ENCODE peak calls at places on chromosomes 5 and 9, in ten cellular contexts. One of them, this sample, is unnamed.

GRCh38 chr9:97041898-97042297 is 3.0 kb upstream of the CTSV start:
- DNase-seq in hepatocyte: peak
- DNase-seq in suprapubic skin: no peak
- DNase-seq in HepG2: no peak
- DNase-seq in nephron progenitor cell: no peak
- DNase-seq in GM06990: no peak
- DNase-seq in brain microvascular endothelial cell: no peak
- DNase-seq in HCT116: no peak
- DNase-seq in progenitor cell of endocrine pancreas: no peak
- DNase-seq in tibial artery: no peak
- DNase-seq in this sample: no peak

GRCh38 chr9:10062629-10063395 is 550.0 kb downstream of the PTPRD start:
- DNase-seq in progenitor cell of endocrine pancreas: no peak
- DNase-seq in HepG2: no peak
- DNase-seq in tibial artery: no peak
- DNase-seq in HCT116: no peak
- DNase-seq in hepatocyte: peak
- DNase-seq in brain microvascular endothelial cell: no peak
- DNase-seq in suprapubic skin: no peak
- DNase-seq in nephron progenitor cell: no peak
- DNase-seq in GM06990: no peak
- DNase-seq in this sample: no peak

GRCh38 chr9:85258823-85259370 is 482.9 kb downstream of the AGTPBP1 start:
- DNase-seq in tibial artery: peak
- DNase-seq in nephron progenitor cell: peak
- DNase-seq in progenitor cell of endocrine pancreas: peak
- DNase-seq in brain microvascular endothelial cell: peak
- DNase-seq in HCT116: peak
- DNase-seq in suprapubic skin: peak
- DNase-seq in HepG2: peak
- DNase-seq in GM06990: peak
- DNase-seq in hepatocyte: peak
- DNase-seq in this sample: peak

GRCh38 chr5:84779206-84779605 is 394.5 kb upstream of the EDIL3 start:
- DNase-seq in HepG2: no peak
- DNase-seq in hepatocyte: no peak
- DNase-seq in suprapubic skin: no peak
- DNase-seq in brain microvascular endothelial cell: no peak
- DNase-seq in nephron progenitor cell: no peak
- DNase-seq in GM06990: no peak
- DNase-seq in tibial artery: no peak
- DNase-seq in HCT116: no peak
- DNase-seq in progenitor cell of endocrine pancreas: no peak
- DNase-seq in this sample: peak

GRCh38 chr5:149442563-149443182 is 63.6 kb upstream of the IL17B start:
- DNase-seq in suprapubic skin: peak
- DNase-seq in GM06990: peak
- DNase-seq in hepatocyte: peak
- DNase-seq in nephron progenitor cell: peak
- DNase-seq in HepG2: peak
- DNase-seq in HCT116: no peak
- DNase-seq in brain microvascular endothelial cell: peak
- DNase-seq in progenitor cell of endocrine pancreas: peak
- DNase-seq in tibial artery: peak
- DNase-seq in this sample: peak

GRCh38 chr5:58462623-58463230 is 2.8 kb upstream of the PLK2 start:
- DNase-seq in GM06990: peak
- DNase-seq in brain microvascular endothelial cell: peak
- DNase-seq in HCT116: peak
- DNase-seq in nephron progenitor cell: peak
- DNase-seq in HepG2: peak
- DNase-seq in progenitor cell of endocrine pancreas: no peak
- DNase-seq in hepatocyte: peak
- DNase-seq in suprapubic skin: no peak
- DNase-seq in tibial artery: peak
- DNase-seq in this sample: peak

GRCh38 chr9:114225534-114226288 is 70.4 kb downstream of the COL27A1 start:
- DNase-seq in progenitor cell of endocrine pancreas: no peak
- DNase-seq in tibial artery: no peak
- DNase-seq in HepG2: no peak
- DNase-seq in GM06990: no peak
- DNase-seq in hepatocyte: no peak
- DNase-seq in suprapubic skin: no peak
- DNase-seq in HCT116: no peak
- DNase-seq in nephron progenitor cell: no peak
- DNase-seq in brain microvascular endothelial cell: no peak
- DNase-seq in this sample: peak

GRCh38 chr5:1523793-1524480 is at the start of gene LPCAT1:
- DNase-seq in hepatocyte: peak
- DNase-seq in brain microvascular endothelial cell: peak
- DNase-seq in suprapubic skin: peak
- DNase-seq in nephron progenitor cell: peak
- DNase-seq in progenitor cell of endocrine pancreas: peak
- DNase-seq in GM06990: peak
- DNase-seq in tibial artery: peak
- DNase-seq in HepG2: peak
- DNase-seq in HCT116: no peak
- DNase-seq in this sample: peak

GRCh38 chr9:16202913-16203734 is 650.3 kb downstream of the CCDC171 start:
- DNase-seq in hepatocyte: peak
- DNase-seq in suprapubic skin: no peak
- DNase-seq in HepG2: no peak
- DNase-seq in progenitor cell of endocrine pancreas: no peak
- DNase-seq in GM06990: no peak
- DNase-seq in nephron progenitor cell: no peak
- DNase-seq in brain microvascular endothelial cell: peak
- DNase-seq in tibial artery: no peak
- DNase-seq in HCT116: no peak
- DNase-seq in this sample: peak

GRCh38 chr9:125137200-125137599 is 6.1 kb downstream of the SCAI start:
- DNase-seq in tibial artery: no peak
- DNase-seq in hepatocyte: no peak
- DNase-seq in GM06990: no peak
- DNase-seq in progenitor cell of endocrine pancreas: no peak
- DNase-seq in nephron progenitor cell: no peak
- DNase-seq in suprapubic skin: no peak
- DNase-seq in HCT116: no peak
- DNase-seq in HepG2: no peak
- DNase-seq in brain microvascular endothelial cell: no peak
- DNase-seq in this sample: no peak

GRCh38 chr5:7897014-7897600 is 28.2 kb downstream of the MTRR start:
- DNase-seq in nephron progenitor cell: peak
- DNase-seq in progenitor cell of endocrine pancreas: no peak
- DNase-seq in brain microvascular endothelial cell: peak
- DNase-seq in GM06990: no peak
- DNase-seq in HepG2: peak
- DNase-seq in tibial artery: no peak
- DNase-seq in hepatocyte: peak
- DNase-seq in suprapubic skin: no peak
- DNase-seq in HCT116: no peak
- DNase-seq in this sample: peak

GRCh38 chr9:112075009-112075378 is 100.1 kb downstream of the SUSD1 start:
- DNase-seq in nephron progenitor cell: no peak
- DNase-seq in suprapubic skin: no peak
- DNase-seq in HCT116: no peak
- DNase-seq in progenitor cell of endocrine pancreas: no peak
- DNase-seq in hepatocyte: no peak
- DNase-seq in brain microvascular endothelial cell: no peak
- DNase-seq in GM06990: no peak
- DNase-seq in tibial artery: no peak
- DNase-seq in HepG2: no peak
- DNase-seq in this sample: no peak
- TF ChIP-seq CTCF in nephron progenitor cell: no peak
- TF ChIP-seq CTCF in suprapubic skin: peak
- TF ChIP-seq CTCF in HCT116: no peak
- TF ChIP-seq CTCF in progenitor cell of endocrine pancreas: no peak
- TF ChIP-seq CTCF in hepatocyte: no peak
- TF ChIP-seq CTCF in brain microvascular endothelial cell: no peak
- TF ChIP-seq CTCF in GM06990: no peak
- TF ChIP-seq CTCF in tibial artery: no peak
- TF ChIP-seq CTCF in HepG2: no peak
- TF ChIP-seq CTCF in this sample: no peak

GRCh38 chr5:81826128-81826527 is 75.2 kb upstream of the SSBP2 start:
- DNase-seq in HCT116: no peak
- DNase-seq in tibial artery: no peak
- DNase-seq in hepatocyte: no peak
- DNase-seq in progenitor cell of endocrine pancreas: no peak
- DNase-seq in GM06990: no peak
- DNase-seq in suprapubic skin: no peak
- DNase-seq in brain microvascular endothelial cell: no peak
- DNase-seq in nephron progenitor cell: no peak
- DNase-seq in HepG2: no peak
- DNase-seq in this sample: peak
- TF ChIP-seq CTCF in HCT116: no peak
- TF ChIP-seq CTCF in tibial artery: no peak
- TF ChIP-seq CTCF in hepatocyte: no peak
- TF ChIP-seq CTCF in progenitor cell of endocrine pancreas: no peak
- TF ChIP-seq CTCF in GM06990: no peak
- TF ChIP-seq CTCF in suprapubic skin: no peak
- TF ChIP-seq CTCF in brain microvascular endothelial cell: peak
- TF ChIP-seq CTCF in nephron progenitor cell: no peak
- TF ChIP-seq CTCF in HepG2: no peak
- TF ChIP-seq CTCF in this sample: no peak

GRCh38 chr9:73613092-73613701 is 461.5 kb downstream of the ANXA1 start:
- DNase-seq in GM06990: no peak
- DNase-seq in HepG2: no peak
- DNase-seq in tibial artery: no peak
- DNase-seq in nephron progenitor cell: no peak
- DNase-seq in hepatocyte: no peak
- DNase-seq in HCT116: no peak
- DNase-seq in suprapubic skin: no peak
- DNase-seq in brain microvascular endothelial cell: peak
- DNase-seq in progenitor cell of endocrine pancreas: no peak
- DNase-seq in this sample: peak

GRCh38 chr9:73611072-73611471 is 459.4 kb downstream of the ANXA1 start:
- DNase-seq in GM06990: no peak
- DNase-seq in nephron progenitor cell: no peak
- DNase-seq in HCT116: no peak
- DNase-seq in hepatocyte: no peak
- DNase-seq in suprapubic skin: no peak
- DNase-seq in tibial artery: no peak
- DNase-seq in progenitor cell of endocrine pancreas: no peak
- DNase-seq in brain microvascular endothelial cell: no peak
- DNase-seq in HepG2: no peak
- DNase-seq in this sample: no peak

GRCh38 chr9:73615557-73615956 is 463.9 kb downstream of the ANXA1 start:
- DNase-seq in suprapubic skin: no peak
- DNase-seq in hepatocyte: no peak
- DNase-seq in nephron progenitor cell: no peak
- DNase-seq in tibial artery: no peak
- DNase-seq in GM06990: no peak
- DNase-seq in HepG2: no peak
- DNase-seq in brain microvascular endothelial cell: no peak
- DNase-seq in progenitor cell of endocrine pancreas: no peak
- DNase-seq in HCT116: no peak
- DNase-seq in this sample: no peak
- TF ChIP-seq CTCF in suprapubic skin: no peak
- TF ChIP-seq CTCF in hepatocyte: no peak
- TF ChIP-seq CTCF in nephron progenitor cell: no peak
- TF ChIP-seq CTCF in tibial artery: no peak
- TF ChIP-seq CTCF in GM06990: no peak
- TF ChIP-seq CTCF in HepG2: no peak
- TF ChIP-seq CTCF in brain microvascular endothelial cell: no peak
- TF ChIP-seq CTCF in progenitor cell of endocrine pancreas: no peak
- TF ChIP-seq CTCF in HCT116: no peak
- TF ChIP-seq CTCF in this sample: no peak

DNA sequence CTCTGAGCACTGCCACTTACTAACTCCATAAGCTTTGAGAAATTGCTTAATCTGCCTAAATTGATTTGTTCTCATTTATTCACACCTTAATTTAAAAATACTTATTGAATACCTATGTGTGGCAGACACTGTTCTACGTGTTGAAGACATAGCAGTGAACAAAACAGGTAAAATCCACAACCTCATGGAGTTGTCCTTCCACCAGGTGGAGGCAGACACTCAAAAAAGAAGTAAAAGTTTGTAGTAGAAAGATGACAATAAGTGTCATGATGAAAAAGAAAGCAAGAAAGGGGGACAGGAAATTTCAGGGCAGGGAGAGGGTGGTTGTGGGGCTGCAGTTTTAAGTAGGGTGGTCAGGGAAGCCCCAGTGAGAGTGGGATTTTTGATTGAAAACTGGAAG is 94.9 kb downstream of the SREK1 start:
- DNase-seq in progenitor cell of endocrine pancreas: no peak
- DNase-seq in nephron progenitor cell: no peak
- DNase-seq in HepG2: no peak
- DNase-seq in GM06990: no peak
- DNase-seq in suprapubic skin: no peak
- DNase-seq in tibial artery: no peak
- DNase-seq in HCT116: peak
- DNase-seq in brain microvascular endothelial cell: no peak
- DNase-seq in hepatocyte: no peak
- DNase-seq in this sample: peak
- TF ChIP-seq CTCF in progenitor cell of endocrine pancreas: peak
- TF ChIP-seq CTCF in nephron progenitor cell: no peak
- TF ChIP-seq CTCF in HepG2: peak
- TF ChIP-seq CTCF in GM06990: no peak
- TF ChIP-seq CTCF in suprapubic skin: no peak
- TF ChIP-seq CTCF in tibial artery: no peak
- TF ChIP-seq CTCF in HCT116: peak
- TF ChIP-seq CTCF in brain microvascular endothelial cell: peak
- TF ChIP-seq CTCF in hepatocyte: peak
- TF ChIP-seq CTCF in this sample: peak

GRCh38 chr9:131954299-131954698 is 125.4 kb downstream of the MED27 start:
- DNase-seq in HepG2: no peak
- DNase-seq in GM06990: no peak
- DNase-seq in brain microvascular endothelial cell: no peak
- DNase-seq in tibial artery: no peak
- DNase-seq in suprapubic skin: no peak
- DNase-seq in progenitor cell of endocrine pancreas: no peak
- DNase-seq in HCT116: peak
- DNase-seq in nephron progenitor cell: no peak
- DNase-seq in hepatocyte: no peak
- DNase-seq in this sample: no peak
- TF ChIP-seq CTCF in HepG2: peak
- TF ChIP-seq CTCF in GM06990: peak
- TF ChIP-seq CTCF in brain microvascular endothelial cell: peak
- TF ChIP-seq CTCF in tibial artery: no peak
- TF ChIP-seq CTCF in suprapubic skin: no peak
- TF ChIP-seq CTCF in progenitor cell of endocrine pancreas: peak
- TF ChIP-seq CTCF in HCT116: peak
- TF ChIP-seq CTCF in nephron progenitor cell: peak
- TF ChIP-seq CTCF in hepatocyte: peak
- TF ChIP-seq CTCF in this sample: peak